ENCODE peak calls at places on chromosomes 16 and 17, in four cellular contexts. F is psoas muscle, O is cardiac muscle cell, Y is neuronal stem cell. J is an unnamed sample.
A peak's percentile ranks its signal among the peaks of the same experiment; 100 is the strongest.

GRCh38 chr16:57145046-57145963 is 40.5 kb downstream of the PSME3IP1 start:
- DNase-seq in O (peak; percentile 29), Y (no peak), F (no peak), J (no peak)

GRCh38 chr16:80480664-80481063 is 60.1 kb upstream of the DYNLRB2 start:
- DNase-seq in Y (no peak), O (no peak), F (no peak), J (no peak)

GRCh38 chr16:626787-627457 is 3.9 kb upstream of the WFIKKN1 start:
- DNase-seq in O (peak; percentile 96), Y (no peak), F (peak; percentile 80), J (peak; percentile 84)

GRCh38 chr17:32822996-32823395 is 53.9 kb downstream of the MYO1D start:
- DNase-seq in O (peak; percentile 18), Y (no peak), F (no peak), J (no peak)

GRCh38 chr16:2507679-2508064 is 6.1 kb upstream of the ATP6V0C start:
- DNase-seq in F (peak; percentile 70), Y (no peak), O (no peak), J (peak; percentile 80)

GRCh38 chr16:23428351-23428750 is 24.6 kb downstream of the COG7 start:
- DNase-seq in O (peak; percentile 8), F (no peak), Y (no peak), J (no peak)

GRCh38 chr17:39485555-39485954 is 24.3 kb downstream of the CDK12 start:
- DNase-seq in F (no peak), Y (no peak), O (peak; percentile 72), J (peak; percentile 24)

GRCh38 chr17:34443832-34444469 is 80.9 kb upstream of the CCL1 start:
- DNase-seq in F (no peak), O (no peak), Y (peak; percentile 33), J (no peak)

GRCh38 chr17:17606416-17607000 is 15.0 kb upstream of the PEMT start:
- DNase-seq in F (peak; percentile 1), Y (no peak), O (no peak), J (no peak)

GRCh38 chr16:19415461-19415860 is 2.2 kb upstream of the TMC5 start:
- DNase-seq in Y (no peak), O (no peak), F (no peak), J (no peak)

GRCh38 chr16:5490499-5490898 is 392.9 kb upstream of the EEF2KMT start:
- DNase-seq in O (no peak), F (no peak), Y (peak; percentile 61), J (no peak)

GRCh38 chr17:32157225-32157624 is 14.9 kb downstream of the RHOT1 start:
- DNase-seq in F (no peak), O (peak; percentile 34), Y (no peak), J (no peak)

GRCh38 chr17:81249233-81250040 is 10.3 kb downstream of the NDUFAF8 start:
- DNase-seq in F (peak; percentile 49), O (peak; percentile 14), Y (no peak), J (no peak)

GRCh38 chr16:6482861-6483530 is 849.6 kb upstream of the RBFOX1 start:
- DNase-seq in F (no peak), O (no peak), Y (no peak), J (no peak)

GRCh38 chr17:77419547-77420475 is 279.0 kb downstream of the SEC14L1 start:
- DNase-seq in F (no peak), O (no peak), Y (no peak), J (no peak)

GRCh38 chr16:1333149-1333812 is at the start of gene BAIAP3:
- DNase-seq in Y (no peak), F (peak; percentile 72), O (peak; percentile 25), J (no peak)

GRCh38 chr17:80260791-80261158 is at the start of gene RNF213:
- DNase-seq in Y (peak; percentile 71), F (peak; percentile 77), O (peak; percentile 37), J (no peak)

GRCh38 chr17:3647769-3648540 is 11.4 kb downstream of the CTNS start:
- DNase-seq in O (peak; percentile 71), F (peak; percentile 72), Y (no peak), J (no peak)

GRCh38 chr17:66966529-66967418 is 2.3 kb downstream of the CACNG4 start:
- DNase-seq in Y (no peak), F (no peak), O (no peak), J (no peak)

GRCh38 chr17:73609688-73610210 is 34.5 kb downstream of the SDK2 start:
- DNase-seq in O (no peak), Y (no peak), F (no peak), J (no peak)

GRCh38 chr16:4351880-4352279 is 759 bp upstream of the PAM16 start:
- DNase-seq in F (no peak), Y (no peak), O (peak; percentile 14), J (peak; percentile 54)

GRCh38 chr16:15616068-15616467 is 26.9 kb downstream of the MARF1 start:
- DNase-seq in O (no peak), F (no peak), Y (no peak), J (no peak)

GRCh38 chr16:1536601-1537000 is 3.1 kb downstream of the TMEM204 start:
- DNase-seq in Y (no peak), F (peak; percentile 53), O (no peak), J (no peak)

GRCh38 chr17:9522074-9522473 is 53.5 kb downstream of the STX8 start:
- DNase-seq in O (peak; percentile 75), Y (peak; percentile 40), F (no peak), J (no peak)

GRCh38 chr17:12990041-12990808 is 27.6 kb downstream of the ELAC2 start:
- DNase-seq in Y (no peak), F (no peak), O (no peak), J (no peak)

GRCh38 chr16:32116080-32116479 is 137.0 kb upstream of the TP53TG3D start:
- DNase-seq in F (peak; percentile 19), Y (no peak), O (peak; percentile 0), J (no peak)

GRCh38 chr17:15890279-15890892 is 54.5 kb upstream of the ADORA2B start:
- DNase-seq in Y (no peak), O (no peak), F (no peak), J (no peak)

GRCh38 chr17:62653002-62653830 is 25.7 kb downstream of the MRC2 start:
- DNase-seq in Y (peak; percentile 77), F (peak; percentile 79), O (peak; percentile 48), J (peak; percentile 83)

GRCh38 chr17:71423871-71424546 is 696.8 kb upstream of the SOX9 start:
- DNase-seq in Y (no peak), O (peak; percentile 12), F (no peak), J (no peak)

GRCh38 chr17:32323046-32323445 is 18.9 kb downstream of the C17orf75 start:
- DNase-seq in Y (no peak), O (no peak), F (no peak), J (no peak)

GRCh38 chr16:3735541-3735940 is 18.2 kb upstream of the TRAP1 start:
- DNase-seq in Y (no peak), O (no peak), F (no peak), J (no peak)

GRCh38 chr17:50203589-50204345 is 2.3 kb upstream of the COL1A1 start:
- DNase-seq in Y (no peak), F (no peak), O (peak; percentile 89), J (no peak)

GRCh38 chr17:66767164-66767933 is 67.6 kb upstream of the CACNG5 start:
- DNase-seq in O (no peak), F (no peak), Y (no peak), J (no peak)

GRCh38 chr16:75261590-75262078 is 10.2 kb upstream of the BCAR1 start:
- DNase-seq in F (no peak), Y (no peak), O (no peak), J (no peak)
- H3K4me1 ChIP-seq in F (peaks cover 83% of the 10 kb centered on the region), Y (peaks cover 28% of the 10 kb centered on the region), O (peaks cover 58% of the 10 kb centered on the region), J (peaks cover 85% of the 10 kb centered on the region)

DNA sequence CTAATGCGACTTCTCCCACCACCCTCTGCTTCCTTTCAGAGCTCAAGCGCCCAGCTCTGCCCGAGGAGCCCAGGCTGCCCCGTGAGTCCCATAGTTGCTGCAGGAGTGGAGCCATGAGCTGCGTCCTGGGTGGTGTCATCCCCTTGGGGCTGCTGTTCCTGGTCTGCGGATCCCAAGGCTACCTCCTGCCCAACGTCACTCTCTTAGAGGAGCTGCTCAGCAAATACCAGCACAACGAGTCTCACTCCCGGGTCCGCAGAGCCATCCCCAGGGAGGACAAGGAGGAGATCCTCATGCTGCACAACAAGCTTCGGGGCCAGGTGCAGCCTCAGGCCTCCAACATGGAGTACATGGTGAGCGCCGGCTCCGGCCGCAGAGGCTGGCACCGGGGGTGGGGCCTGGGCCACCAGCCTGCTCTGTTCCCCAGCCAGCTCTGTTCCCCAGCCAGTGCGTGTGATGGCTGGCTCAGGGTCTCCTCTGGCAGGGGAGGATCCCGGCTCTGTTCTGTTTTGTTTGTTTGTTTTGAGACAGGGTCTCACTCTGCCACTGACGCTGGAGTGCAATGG is 18.7 kb downstream of the CRISPLD2 start:
- DNase-seq in F (peak; percentile 45), Y (no peak), O (no peak), J (peak; percentile 61)
- H3K4me1 ChIP-seq in F (peaks cover 14% of the 10 kb centered on the region), Y (peaks cover 17% of the 10 kb centered on the region), O (no peaks in the 10 kb centered on the region), J (peaks cover 72% of the 10 kb centered on the region)

GRCh38 chr17:59003860-59004259 is 102.8 kb downstream of the TRIM37 start:
- DNase-seq in F (no peak), O (no peak), Y (no peak), J (no peak)

GRCh38 chr17:59000022-59000421 is 106.7 kb downstream of the TRIM37 start:
- DNase-seq in Y (no peak), O (no peak), F (no peak), J (no peak)

GRCh38 chr17:59002848-59003247 is 103.8 kb downstream of the TRIM37 start:
- DNase-seq in O (no peak), Y (no peak), F (no peak), J (no peak)

GRCh38 chr17:59001158-59001814 is 105.4 kb downstream of the TRIM37 start:
- DNase-seq in O (peak; percentile 67), F (no peak), Y (no peak), J (no peak)

DNA sequence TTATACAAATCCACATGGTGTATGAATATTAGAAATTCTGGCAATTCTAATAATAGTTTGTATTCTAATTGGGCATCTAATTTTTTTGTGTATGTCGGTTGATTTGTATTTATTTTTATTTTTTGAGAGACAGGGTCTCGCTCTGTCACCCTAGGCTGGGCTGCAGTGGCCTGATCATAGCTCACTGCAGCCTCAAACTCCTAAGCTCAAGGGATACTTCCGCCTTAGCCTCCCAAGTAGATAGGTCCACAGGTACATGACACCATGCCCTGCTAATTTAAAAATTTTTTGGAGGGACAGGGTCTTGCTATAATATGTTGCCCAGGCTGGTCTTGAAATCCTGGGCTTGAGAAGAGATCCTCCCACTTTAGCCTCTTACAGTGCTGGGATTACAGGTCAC is 104.6 kb downstream of the TRIM37 start:
- DNase-seq in Y (no peak), F (no peak), O (no peak), J (no peak)
- H3K4me1 ChIP-seq in Y (no peaks in the 10 kb centered on the region), F (no peaks in the 10 kb centered on the region), O (peaks cover 14% of the 10 kb centered on the region), J (no peaks in the 10 kb centered on the region)

GRCh38 chr16:30379165-30379783 is 3.1 kb downstream of the SEPTIN1 start:
- DNase-seq in F (peak; percentile 73), O (no peak), Y (no peak), J (no peak)

GRCh38 chr16:30381351-30382041 is 865 bp downstream of the SEPTIN1 start:
- DNase-seq in O (no peak), Y (no peak), F (no peak), J (no peak)

GRCh38 chr16:30378236-30379164 is 3.9 kb downstream of the SEPTIN1 start:
- DNase-seq in Y (peak; percentile 98), O (peak; percentile 99), F (peak; percentile 99), J (peak; percentile 100)

GRCh38 chr16:30380801-30381208 is 1.6 kb downstream of the SEPTIN1 start:
- DNase-seq in O (no peak), F (peak; percentile 70), Y (no peak), J (no peak)

DNA sequence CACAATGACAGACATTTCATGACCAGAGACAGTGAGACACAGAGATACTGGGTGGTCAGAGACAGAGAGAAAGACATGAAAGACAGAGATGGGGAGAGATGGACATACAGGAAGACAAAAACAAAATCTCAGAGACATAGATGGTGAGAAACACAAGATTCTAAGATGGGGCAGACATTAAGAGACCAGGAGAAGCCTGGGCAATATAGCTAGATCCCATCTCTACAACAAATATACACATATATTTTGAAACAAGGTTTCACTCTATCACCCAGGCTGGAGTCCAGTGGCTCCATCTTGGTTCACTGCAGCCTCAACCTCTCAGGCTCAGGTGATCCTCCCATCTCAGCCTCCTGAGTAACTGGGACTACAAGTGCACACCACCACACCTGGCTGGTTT is 2.3 kb downstream of the SEPTIN1 start:
- DNase-seq in Y (no peak), F (no peak), O (no peak), J (no peak)
- H3K4me1 ChIP-seq in Y (peaks cover 30% of the 10 kb centered on the region), F (peaks cover 25% of the 10 kb centered on the region), O (peaks cover 9% of the 10 kb centered on the region), J (peaks cover 22% of the 10 kb centered on the region)